ENCODE peak calls at places on chromosomes 11 and 22, in eight cellular contexts. U, Q, R, P, E, O, C and A are unnamed samples. For H3K4me1, the result is how much of the 10 kb centered on the place peaks cover.

GRCh38 chr11:65204646-65205601 is 23.2 kb downstream of the CAPN1 start:
- DNase-seq in U (peak), Q (peak), R (no peak), P (peak), E (no peak), O (peak), C (no peak), A (no peak)

GRCh38 chr11:28730336-28730735 is 622.1 kb downstream of the METTL15 start:
- DNase-seq in U (peak), Q (no peak), R (no peak), P (no peak), E (no peak), O (no peak), C (no peak), A (no peak)

GRCh38 chr11:79046365-79046764 is 394.5 kb downstream of the TENM4 start:
- DNase-seq in U (no peak), Q (no peak), R (no peak), P (no peak), E (no peak), O (no peak), C (no peak), A (no peak)

GRCh38 chr22:35227248-35227647 is 30.0 kb upstream of the HMGXB4 start:
- DNase-seq in U (no peak), Q (no peak), R (no peak), P (no peak), E (no peak), O (no peak), C (no peak), A (no peak)

GRCh38 chr11:111162306-111162705 is 83.2 kb upstream of the POU2AF2 start:
- DNase-seq in U (peak), Q (no peak), R (no peak), P (no peak), E (no peak), O (no peak), C (no peak), A (no peak)

GRCh38 chr22:28027453-28028448 is 108.7 kb upstream of the PITPNB start:
- DNase-seq in U (no peak), Q (no peak), R (no peak), P (no peak), E (peak), O (no peak), C (no peak), A (no peak)

GRCh38 chr22:32000171-32000570 is 42.9 kb upstream of the SLC5A1 start:
- DNase-seq in U (no peak), Q (no peak), R (no peak), P (no peak), E (no peak), O (no peak), C (no peak), A (no peak)

GRCh38 chr11:104333977-104334376 is 170.0 kb upstream of the PDGFD start:
- DNase-seq in U (no peak), Q (no peak), R (no peak), P (peak), E (no peak), O (no peak), C (no peak), A (no peak)

GRCh38 chr11:44797886-44798683 is 71.3 kb downstream of the TSPAN18 start:
- DNase-seq in U (peak), Q (no peak), R (no peak), P (no peak), E (no peak), O (no peak), C (no peak), A (no peak)

GRCh38 chr11:82038151-82038550 is 695.5 kb downstream of the FAM181B start:
- DNase-seq in U (no peak), Q (no peak), R (no peak), P (peak), E (no peak), O (no peak), C (no peak), A (no peak)

GRCh38 chr11:71446942-71447688 is 1.1 kb downstream of the DHCR7 start:
- DNase-seq in U (peak), Q (no peak), R (no peak), P (no peak), E (no peak), O (no peak), C (no peak), A (no peak)

GRCh38 chr11:102488208-102488607 is 35.6 kb upstream of the TMEM123 start:
- DNase-seq in U (no peak), Q (no peak), R (no peak), P (no peak), E (no peak), O (no peak), C (peak), A (no peak)

GRCh38 chr11:73072935-73073481 is 69.1 kb downstream of the FCHSD2 start:
- DNase-seq in U (peak), Q (no peak), R (no peak), P (peak), E (no peak), O (no peak), C (peak), A (no peak)

GRCh38 chr11:64877390-64878222 is 815 bp downstream of the EHD1 start:
- DNase-seq in U (no peak), Q (peak), R (no peak), P (peak), E (no peak), O (no peak), C (no peak), A (no peak)

GRCh38 chr22:46061431-46062231 is 84.7 kb upstream of the WNT7B start:
- DNase-seq in U (no peak), Q (no peak), R (peak), P (no peak), E (no peak), O (no peak), C (no peak), A (no peak)

GRCh38 chr22:46062971-46063631 is 86.1 kb upstream of the WNT7B start:
- DNase-seq in U (peak), Q (no peak), R (peak), P (no peak), E (peak), O (no peak), C (no peak), A (no peak)

GRCh38 chr22:46063861-46064235 is 86.5 kb upstream of the PPARA start:
- DNase-seq in U (peak), Q (no peak), R (peak), P (no peak), E (peak), O (no peak), C (no peak), A (no peak)

GRCh38 chr22:46061124-46061410 is 84.1 kb upstream of the WNT7B start:
- DNase-seq in U (no peak), Q (no peak), R (no peak), P (no peak), E (no peak), O (no peak), C (no peak), A (no peak)

GRCh38 chr22:46062232-46062615 is 85.3 kb upstream of the WNT7B start:
- DNase-seq in U (peak), Q (no peak), R (no peak), P (no peak), E (no peak), O (no peak), C (no peak), A (no peak)
- H3K4me1 ChIP-seq in U (under half), Q (under half), R (under half), P (under half), E (under half), O (under half), C (under half), A (half or more)

GRCh38 chr22:33831207-33831606 is 89.1 kb downstream of the LARGE1 start:
- DNase-seq in U (no peak), Q (no peak), R (no peak), P (no peak), E (no peak), O (no peak), C (no peak), A (no peak)
- H3K4me3 ChIP-seq in U (no peak), Q (no peak), R (no peak), P (no peak), E (no peak), O (no peak), C (no peak), A (no peak)

GRCh38 chr11:115504279-115505158 is at the start of gene CADM1:
- DNase-seq in U (peak), Q (peak), R (peak), P (peak), E (peak), O (peak), C (peak), A (peak)

GRCh38 chr11:115501895-115502589 is 2.2 kb downstream of the CADM1 start:
- DNase-seq in U (peak), Q (no peak), R (no peak), P (peak), E (no peak), O (no peak), C (peak), A (no peak)

GRCh38 chr11:115502636-115503082 is 1.6 kb downstream of the CADM1 start:
- DNase-seq in U (no peak), Q (no peak), R (no peak), P (no peak), E (no peak), O (no peak), C (no peak), A (no peak)

GRCh38 chr11:115503886-115504278 is 333 bp downstream of the CADM1 start:
- DNase-seq in U (no peak), Q (no peak), R (no peak), P (no peak), E (no peak), O (no peak), C (no peak), A (no peak)

DNA sequence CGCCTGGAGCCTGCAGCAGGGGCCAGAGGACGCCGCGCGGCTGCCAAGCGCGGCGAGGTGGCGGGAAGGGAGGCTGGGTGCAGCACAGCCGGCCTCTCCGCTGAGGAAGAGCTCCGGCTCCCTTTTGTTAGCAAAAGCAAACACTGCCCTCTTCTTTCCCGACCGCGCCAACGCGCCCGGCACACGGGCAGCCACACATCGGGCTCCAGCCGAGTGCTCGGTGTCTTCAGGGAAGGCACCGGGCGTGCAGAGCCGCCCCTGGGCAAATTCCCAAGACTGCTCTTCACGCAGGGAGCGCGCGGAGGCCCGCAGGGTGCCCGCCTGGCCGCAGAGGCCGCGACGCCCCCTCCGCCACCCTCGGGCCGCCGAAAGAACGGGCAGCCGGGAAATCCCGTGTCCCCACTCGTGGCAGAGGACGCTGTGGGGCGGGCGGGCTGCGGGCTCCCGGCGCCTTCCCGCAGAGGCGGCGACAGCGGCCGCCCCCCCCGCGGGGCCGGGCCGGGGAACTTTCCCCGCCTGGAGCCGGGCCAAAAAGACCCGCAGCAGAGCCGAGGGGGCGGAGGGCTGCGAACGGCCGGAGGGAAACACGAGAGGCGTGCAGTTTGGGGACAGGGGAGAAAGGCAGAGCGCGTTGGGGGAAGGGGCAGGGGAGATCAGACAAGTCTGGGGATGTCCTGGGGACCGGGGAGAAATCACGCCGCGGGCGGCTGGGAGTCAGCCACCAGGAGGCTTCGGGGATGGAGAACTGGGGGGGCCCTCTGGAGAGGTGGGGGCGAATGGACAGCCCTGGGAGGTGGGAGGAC is 931 bp downstream of the CADM1 start:
- DNase-seq in U (peak), Q (no peak), R (no peak), P (peak), E (peak), O (peak), C (peak), A (no peak)
- TF ChIP-seq CTCF in U (peak), Q (no peak), R (peak), P (peak), E (peak), O (no peak), C (peak), A (peak)

GRCh38 chr11:130480721-130481140 is 32.3 kb downstream of the ADAMTS15 start:
- DNase-seq in U (peak), Q (no peak), R (no peak), P (no peak), E (no peak), O (no peak), C (no peak), A (no peak)

GRCh38 chr11:130480166-130480565 is 31.7 kb downstream of the ADAMTS15 start:
- DNase-seq in U (peak), Q (peak), R (no peak), P (no peak), E (no peak), O (no peak), C (no peak), A (no peak)

GRCh38 chr11:130477646-130478203 is 29.3 kb downstream of the ADAMTS15 start:
- DNase-seq in U (no peak), Q (no peak), R (no peak), P (no peak), E (no peak), O (no peak), C (no peak), A (no peak)

GRCh38 chr11:130478204-130478701 is 29.8 kb downstream of the ADAMTS15 start:
- DNase-seq in U (peak), Q (no peak), R (no peak), P (no peak), E (peak), O (no peak), C (no peak), A (peak)

DNA sequence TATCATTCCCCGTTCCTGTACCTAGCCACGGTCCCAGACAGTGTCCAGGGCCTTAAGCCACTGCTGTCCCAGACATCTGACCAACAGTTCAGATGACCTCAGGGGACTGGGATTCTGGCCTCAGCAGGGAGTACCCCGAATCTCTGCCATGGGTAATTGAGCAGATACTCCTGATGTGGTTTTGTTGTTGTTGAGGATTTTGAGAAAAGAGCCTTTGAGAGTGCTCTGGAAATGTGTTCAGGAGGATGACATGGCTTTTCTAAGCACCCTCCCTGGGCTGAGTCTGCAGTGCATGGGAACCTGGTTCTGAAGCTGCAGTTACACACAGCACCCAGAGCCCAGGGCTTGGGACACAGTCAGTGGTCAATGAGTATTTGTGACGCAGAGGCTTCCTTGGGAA is 30.4 kb downstream of the ADAMTS15 start:
- DNase-seq in U (peak), Q (no peak), R (no peak), P (no peak), E (no peak), O (no peak), C (no peak), A (no peak)
- H3K4me1 ChIP-seq in U (under half), Q (under half), R (under half), P (under half), E (under half), O (under half), C (under half), A (under half)

GRCh38 chr11:76329983-76330382 is 50.9 kb downstream of the THAP12 start:
- DNase-seq in U (no peak), Q (no peak), R (no peak), P (no peak), E (no peak), O (no peak), C (no peak), A (no peak)

GRCh38 chr11:76327756-76328388 is 53.1 kb downstream of the THAP12 start:
- DNase-seq in U (no peak), Q (no peak), R (no peak), P (no peak), E (no peak), O (no peak), C (no peak), A (no peak)

GRCh38 chr11:76329084-76329648 is 51.8 kb downstream of the THAP12 start:
- DNase-seq in U (peak), Q (no peak), R (no peak), P (no peak), E (peak), O (no peak), C (no peak), A (no peak)

GRCh38 chr11:76327223-76327622 is 53.7 kb downstream of the THAP12 start:
- DNase-seq in U (no peak), Q (no peak), R (no peak), P (no peak), E (no peak), O (no peak), C (no peak), A (no peak)

DNA sequence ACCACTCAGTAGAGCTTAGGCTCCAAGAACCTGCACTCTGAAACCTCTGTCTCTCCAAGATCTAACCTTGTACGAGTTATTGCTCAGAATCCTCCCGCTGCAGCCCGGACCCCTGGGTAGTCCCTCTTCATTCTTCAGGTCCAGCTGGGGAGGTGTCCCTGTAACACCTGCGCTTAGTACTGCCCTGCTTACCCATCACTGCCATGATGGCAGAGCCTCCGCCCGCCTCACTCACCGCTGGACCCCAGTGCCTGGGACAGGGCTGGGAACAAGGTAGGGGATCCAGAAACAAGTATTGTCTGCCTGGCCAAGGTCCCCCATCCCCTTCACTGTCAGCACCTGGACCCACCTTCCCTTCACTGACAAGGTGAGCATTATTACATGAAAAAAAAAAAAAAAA is 50.3 kb downstream of the THAP12 start:
- DNase-seq in U (no peak), Q (no peak), R (no peak), P (no peak), E (no peak), O (peak), C (no peak), A (no peak)
- H3K4me3 ChIP-seq in U (no peak), Q (no peak), R (no peak), P (no peak), E (no peak), O (no peak), C (no peak), A (no peak)